ENCODE peak calls at places on chromosome 14, in nine cellular contexts. E is stimulated activated CD4-positive, alpha-beta T cell treated with anti-CD3 and anti-CD28 coated beads, Interleukin-15, amount 100 ng/mL, for 24 hours; M is mucosa of descending colon; V is activated naive CD4-positive, alpha-beta T cell treated with anti-CD3 and anti-CD28 coated beads for 36 hours; N is brain microvascular endothelial cell; Y is iris pigment epithelial cell; O is lung microvascular endothelial cell; J is CD8-positive, alpha-beta T cell; A is stimulated activated CD8-positive, alpha-beta memory T cell treated with anti-CD3 and anti-CD28 coated beads, Interleukin-2, amount 100 ng/mL, for 1 hour. C is an unnamed sample.

GRCh38 chr14:81400852-81401251 is 728 bp upstream of the STON2 start:
- DNase-seq in E (peak), M (no peak), V (peak), N (peak), Y (peak), O (peak), J (no peak), A (no peak), C (no peak)

GRCh38 chr14:92546347-92547053 is 32.9 kb downstream of the RIN3 start:
- DNase-seq in E (no peak), M (no peak), V (no peak), N (peak), Y (peak), O (peak), J (no peak), A (no peak), C (no peak)

GRCh38 chr14:75196468-75196867 is 20.1 kb upstream of the TMED10 start:
- DNase-seq in E (no peak), M (no peak), V (no peak), N (no peak), Y (no peak), O (no peak), J (no peak), A (no peak), C (no peak)

GRCh38 chr14:100391777-100392176 is 68.6 kb downstream of the SLC25A47 start:
- DNase-seq in E (no peak), M (no peak), V (no peak), N (no peak), Y (no peak), O (no peak), J (no peak), A (no peak), C (no peak)

GRCh38 chr14:101219896-101220703 is 316.6 kb upstream of the RTL1 start:
- DNase-seq in E (no peak), M (no peak), V (no peak), N (no peak), Y (peak), O (no peak), J (no peak), A (no peak), C (no peak)

GRCh38 chr14:74552623-74553022 is 59.1 kb downstream of the ISCA2 start:
- DNase-seq in E (no peak), M (peak), V (no peak), N (no peak), Y (no peak), O (peak), J (no peak), A (no peak), C (no peak)

GRCh38 chr14:92747701-92748258 is 647 bp downstream of the LGMN start:
- DNase-seq in E (no peak), M (no peak), V (no peak), N (no peak), Y (peak), O (peak), J (no peak), A (no peak), C (no peak)

GRCh38 chr14:41072776-41073175 is 533.9 kb upstream of the LRFN5 start:
- DNase-seq in E (no peak), M (no peak), V (no peak), N (no peak), Y (no peak), O (no peak), J (no peak), A (no peak), C (no peak)

GRCh38 chr14:96098309-96098998 is 59.3 kb downstream of the C14orf132 start:
- DNase-seq in E (peak), M (no peak), V (peak), N (no peak), Y (peak), O (peak), J (no peak), A (no peak), C (peak)

GRCh38 chr14:89280612-89281011 is 136.4 kb downstream of the FOXN3 start:
- DNase-seq in E (no peak), M (no peak), V (no peak), N (no peak), Y (no peak), O (no peak), J (no peak), A (no peak), C (no peak)

GRCh38 chr14:35758523-35759129 is 50.5 kb downstream of the RALGAPA1 start:
- DNase-seq in E (no peak), M (no peak), V (no peak), N (no peak), Y (no peak), O (no peak), J (no peak), A (no peak), C (no peak)

GRCh38 chr14:98931911-98932310 is 340.1 kb downstream of the BCL11B start:
- DNase-seq in E (peak), M (peak), V (peak), N (no peak), Y (no peak), O (no peak), J (peak), A (peak), C (no peak)

GRCh38 chr14:49367696-49368095 is 218.5 kb downstream of the RPS29 start:
- DNase-seq in E (no peak), M (no peak), V (no peak), N (no peak), Y (no peak), O (no peak), J (no peak), A (no peak), C (no peak)

GRCh38 chr14:96057738-96058137 is 18.6 kb downstream of the C14orf132 start:
- DNase-seq in E (no peak), M (no peak), V (no peak), N (no peak), Y (no peak), O (no peak), J (no peak), A (no peak), C (no peak)

GRCh38 chr14:54450535-54450934 is 9.4 kb upstream of the CNIH1 start:
- DNase-seq in E (peak), M (no peak), V (peak), N (no peak), Y (peak), O (no peak), J (no peak), A (no peak), C (no peak)

GRCh38 chr14:62739647-62740046 is 305.6 kb downstream of the KCNH5 start:
- DNase-seq in E (no peak), M (no peak), V (no peak), N (no peak), Y (no peak), O (no peak), J (no peak), A (no peak), C (no peak)

GRCh38 chr14:33465952-33466700 is 484.7 kb downstream of the EGLN3 start:
- DNase-seq in E (no peak), M (no peak), V (no peak), N (no peak), Y (peak), O (no peak), J (no peak), A (no peak), C (no peak)

GRCh38 chr14:102197317-102197850 is 57.7 kb downstream of the WDR20 start:
- DNase-seq in E (no peak), M (no peak), V (no peak), N (no peak), Y (no peak), O (no peak), J (no peak), A (no peak), C (no peak)

GRCh38 chr14:105180598-105181528 is at the start of gene NUDT14:
- DNase-seq in E (peak), M (peak), V (peak), N (peak), Y (peak), O (peak), J (peak), A (peak), C (no peak)

GRCh38 chr14:89635615-89636014 is 218.6 kb upstream of the FOXN3 start:
- DNase-seq in E (no peak), M (no peak), V (no peak), N (no peak), Y (peak), O (no peak), J (no peak), A (no peak), C (no peak)

GRCh38 chr14:68734231-68734732 is 58.6 kb downstream of the ZFP36L1 start:
- DNase-seq in E (peak), M (no peak), V (peak), N (no peak), Y (peak), O (no peak), J (peak), A (peak), C (no peak)

GRCh38 chr14:91021991-91022621 is 38.3 kb downstream of the RPS6KA5 start:
- DNase-seq in E (no peak), M (no peak), V (no peak), N (no peak), Y (no peak), O (no peak), J (no peak), A (no peak), C (no peak)

GRCh38 chr14:44372807-44373497 is 134.1 kb downstream of the FSCB start:
- DNase-seq in E (no peak), M (no peak), V (no peak), N (no peak), Y (no peak), O (no peak), J (no peak), A (no peak), C (no peak)

GRCh38 chr14:67502867-67503266 is 14.3 kb upstream of the TMEM229B start:
- DNase-seq in E (no peak), M (no peak), V (no peak), N (no peak), Y (no peak), O (no peak), J (no peak), A (no peak), C (no peak)

GRCh38 chr14:99757331-99758070 is 35.7 kb upstream of the EML1 start:
- DNase-seq in E (no peak), M (no peak), V (no peak), N (peak), Y (peak), O (no peak), J (no peak), A (no peak), C (no peak)

GRCh38 chr14:49977126-49977841 is 84.4 kb downstream of the ARF6 start:
- DNase-seq in E (peak), M (no peak), V (peak), N (no peak), Y (no peak), O (no peak), J (peak), A (no peak), C (no peak)

GRCh38 chr14:68794856-68795601 is 2.2 kb upstream of the ZFP36L1 start:
- DNase-seq in E (peak), M (no peak), V (peak), N (peak), Y (peak), O (peak), J (peak), A (no peak), C (no peak)

GRCh38 chr14:76792422-76792821 is 20.3 kb downstream of the ANGEL1 start:
- DNase-seq in E (no peak), M (no peak), V (no peak), N (no peak), Y (no peak), O (no peak), J (no peak), A (no peak), C (no peak)

GRCh38 chr14:100662850-100663527 is 63.7 kb upstream of the DLK1 start:
- DNase-seq in E (peak), M (peak), V (peak), N (peak), Y (peak), O (peak), J (peak), A (peak), C (peak)

GRCh38 chr14:96257900-96258299 is 1.9 kb downstream of the BDKRB1 start:
- DNase-seq in E (no peak), M (no peak), V (no peak), N (no peak), Y (no peak), O (no peak), J (no peak), A (no peak), C (no peak)

GRCh38 chr14:69612014-69612758 is 790 bp downstream of the SUSD6 start:
- DNase-seq in E (peak), M (peak), V (peak), N (no peak), Y (peak), O (peak), J (peak), A (no peak), C (no peak)

GRCh38 chr14:69701269-69701668 is 65.7 kb upstream of the SRSF5 start:
- DNase-seq in E (no peak), M (no peak), V (no peak), N (no peak), Y (no peak), O (no peak), J (no peak), A (no peak), C (no peak)

GRCh38 chr14:93592786-93593185 is 162.0 kb downstream of the UNC79 start:
- DNase-seq in E (no peak), M (no peak), V (no peak), N (no peak), Y (no peak), O (no peak), J (no peak), A (no peak), C (no peak)

GRCh38 chr14:106436310-106436905 is 910.0 kb downstream of the TMEM121 start:
- DNase-seq in E (peak), M (no peak), V (peak), N (no peak), Y (no peak), O (peak), J (no peak), A (peak), C (no peak)

C was measured in cerebellar nuclear complex.